ENCODE peak calls at places on chromosomes 12 and 14, in ten cellular contexts. F is putamen, T is lower lobe of right lung, N is substantia nigra, A is NCI-H1105, U is OCI-LY7, D is heart left ventricle, Q is GM12865, Y is ACHN, H is H9. P is an unnamed sample.

GRCh38 chr12:53065470-53065869 is 13.7 kb downstream of the SPRYD3 start:
- DNase-seq in F (no peak), T (no peak), N (no peak), A (no peak), U (no peak), D (no peak), Q (no peak), Y (no peak), H (no peak), P (no peak)

GRCh38 chr12:31815096-31815495 is 86.3 kb upstream of the AMN1 start:
- DNase-seq in F (no peak), T (no peak), N (no peak), A (no peak), U (no peak), D (no peak), Q (no peak), Y (no peak), H (no peak), P (peak; percentile 58)

GRCh38 chr12:116161588-116161987 is 115.9 kb downstream of the MED13L start:
- DNase-seq in F (no peak), T (no peak), N (no peak), A (no peak), U (no peak), D (no peak), Q (no peak), Y (no peak), H (no peak), P (no peak)

GRCh38 chr12:1939745-1940607 is 21.5 kb upstream of the CACNA2D4 start:
- DNase-seq in F (peak; percentile 88), T (peak; percentile 89), N (peak; percentile 76), A (peak; percentile 56), U (peak; percentile 80), D (peak; percentile 92), Q (peak; percentile 88), Y (peak; percentile 80), H (peak; percentile 81), P (peak; percentile 84)

GRCh38 chr12:63103489-63104131 is 47.4 kb downstream of the AVPR1A start:
- DNase-seq in F (peak; percentile 5), T (no peak), N (no peak), A (no peak), U (peak; percentile 20), D (no peak), Q (peak; percentile 38), Y (peak; percentile 48), H (no peak), P (no peak)

GRCh38 chr14:50397461-50398196 is 948 bp upstream of the CDKL1 start:
- DNase-seq in F (peak; percentile 6), T (no peak), N (peak; percentile 8), A (no peak), U (no peak), D (no peak), Q (no peak), Y (peak; percentile 15), H (no peak), P (no peak)

GRCh38 chr12:52390739-52391617 is 5.5 kb upstream of the KRT84 start:
- DNase-seq in F (no peak), T (no peak), N (no peak), A (no peak), U (peak; percentile 6), D (no peak), Q (peak; percentile 19), Y (peak; percentile 47), H (peak; percentile 80), P (no peak)

GRCh38 chr14:73724696-73725095 is 10.5 kb upstream of the PNMA1 start:
- DNase-seq in F (no peak), T (no peak), N (no peak), A (no peak), U (no peak), D (no peak), Q (no peak), Y (no peak), H (no peak), P (no peak)

GRCh38 chr14:68922201-68922613 is 56.9 kb downstream of the ACTN1 start:
- DNase-seq in F (no peak), T (no peak), N (no peak), A (no peak), U (no peak), D (no peak), Q (no peak), Y (no peak), H (no peak), P (no peak)

GRCh38 chr14:91606851-91607250 is 96.7 kb upstream of the PPP4R3A start:
- DNase-seq in F (no peak), T (no peak), N (no peak), A (no peak), U (no peak), D (no peak), Q (no peak), Y (no peak), H (no peak), P (no peak)

GRCh38 chr12:1801285-1801975 is 18.9 kb upstream of the LRTM2 start:
- DNase-seq in F (no peak), T (no peak), N (no peak), A (no peak), U (no peak), D (peak; percentile 46), Q (no peak), Y (no peak), H (peak; percentile 24), P (no peak)

GRCh38 chr14:99241314-99242035 is 30.5 kb downstream of the BCL11B start:
- DNase-seq in F (no peak), T (no peak), N (no peak), A (no peak), U (no peak), D (no peak), Q (no peak), Y (no peak), H (no peak), P (no peak)

GRCh38 chr12:121753844-121754264 is 39.6 kb downstream of the RHOF start:
- DNase-seq in F (peak; percentile 84), T (peak; percentile 82), N (peak; percentile 90), A (no peak), U (no peak), D (peak; percentile 69), Q (no peak), Y (no peak), H (no peak), P (no peak)

GRCh38 chr12:130832561-130833209 is 6.4 kb downstream of the STX2 start:
- DNase-seq in F (no peak), T (no peak), N (peak; percentile 56), A (no peak), U (no peak), D (peak; percentile 63), Q (no peak), Y (no peak), H (peak; percentile 30), P (peak; percentile 62)